ENCODE peak calls at places on chromosome 2, in six cellular contexts. One of them, this sample, is unnamed.

GRCh38 chr2:28390857-28391563 is 1.6 kb upstream of the FOSL2 start:
- DNase-seq in SK-N-SH: peak; percentile 84
- DNase-seq in gastrocnemius medialis: peak; percentile 90
- DNase-seq in heart left ventricle: peak; percentile 89
- DNase-seq in ascending aorta: peak; percentile 50
- DNase-seq in psoas muscle: peak; percentile 95
- DNase-seq in this sample: peak; percentile 96

GRCh38 chr2:11375689-11376027 is 31.2 kb upstream of the ROCK2 start:
- DNase-seq in psoas muscle: no peak
- DNase-seq in ascending aorta: no peak
- DNase-seq in gastrocnemius medialis: no peak
- DNase-seq in SK-N-SH: no peak
- DNase-seq in heart left ventricle: no peak
- DNase-seq in this sample: no peak

GRCh38 chr2:202335791-202336467 is 40.2 kb upstream of the BMPR2 start:
- DNase-seq in gastrocnemius medialis: no peak
- DNase-seq in heart left ventricle: no peak
- DNase-seq in psoas muscle: no peak
- DNase-seq in ascending aorta: no peak
- DNase-seq in SK-N-SH: no peak
- DNase-seq in this sample: no peak

GRCh38 chr2:225177098-225177497 is 134.8 kb upstream of the DOCK10 start:
- DNase-seq in heart left ventricle: no peak
- DNase-seq in gastrocnemius medialis: no peak
- DNase-seq in psoas muscle: no peak
- DNase-seq in SK-N-SH: no peak
- DNase-seq in ascending aorta: no peak
- DNase-seq in this sample: no peak

GRCh38 chr2:108266218-108266617 is 22.5 kb upstream of the SULT1C2 start:
- DNase-seq in psoas muscle: no peak
- DNase-seq in ascending aorta: no peak
- DNase-seq in heart left ventricle: no peak
- DNase-seq in gastrocnemius medialis: no peak
- DNase-seq in SK-N-SH: no peak
- DNase-seq in this sample: no peak

GRCh38 chr2:195756218-195756941 is 99.4 kb downstream of the SLC39A10 start:
- DNase-seq in gastrocnemius medialis: no peak
- DNase-seq in ascending aorta: no peak
- DNase-seq in SK-N-SH: no peak
- DNase-seq in psoas muscle: no peak
- DNase-seq in heart left ventricle: no peak
- DNase-seq in this sample: no peak

GRCh38 chr2:40625849-40626248 is 174.0 kb upstream of the SLC8A1 start:
- DNase-seq in SK-N-SH: no peak
- DNase-seq in psoas muscle: no peak
- DNase-seq in ascending aorta: no peak
- DNase-seq in heart left ventricle: no peak
- DNase-seq in gastrocnemius medialis: no peak
- DNase-seq in this sample: no peak

GRCh38 chr2:102057502-102058292 is 65.9 kb downstream of the IL1R2 start:
- DNase-seq in heart left ventricle: peak; percentile 63
- DNase-seq in SK-N-SH: no peak
- DNase-seq in gastrocnemius medialis: no peak
- DNase-seq in psoas muscle: no peak
- DNase-seq in ascending aorta: no peak
- DNase-seq in this sample: no peak

GRCh38 chr2:6053711-6054393 is 361.7 kb downstream of the SOX11 start:
- DNase-seq in ascending aorta: no peak
- DNase-seq in psoas muscle: no peak
- DNase-seq in SK-N-SH: no peak
- DNase-seq in gastrocnemius medialis: no peak
- DNase-seq in heart left ventricle: no peak
- DNase-seq in this sample: no peak

GRCh38 chr2:9667826-9668225 is 37.0 kb upstream of the YWHAQ start:
- DNase-seq in psoas muscle: no peak
- DNase-seq in SK-N-SH: no peak
- DNase-seq in heart left ventricle: no peak
- DNase-seq in ascending aorta: no peak
- DNase-seq in gastrocnemius medialis: no peak
- DNase-seq in this sample: no peak

GRCh38 chr2:203418271-203418670 is 90.1 kb downstream of the ABI2 start:
- DNase-seq in heart left ventricle: no peak
- DNase-seq in psoas muscle: no peak
- DNase-seq in gastrocnemius medialis: no peak
- DNase-seq in SK-N-SH: no peak
- DNase-seq in ascending aorta: no peak
- DNase-seq in this sample: no peak

GRCh38 chr2:55176094-55176415 is 56.0 kb downstream of the CLHC1 start:
- DNase-seq in gastrocnemius medialis: no peak
- DNase-seq in heart left ventricle: no peak
- DNase-seq in ascending aorta: no peak
- DNase-seq in SK-N-SH: no peak
- DNase-seq in psoas muscle: no peak
- DNase-seq in this sample: no peak

GRCh38 chr2:190882327-190882766 is 1.7 kb downstream of the GLS start:
- DNase-seq in psoas muscle: no peak
- DNase-seq in ascending aorta: no peak
- DNase-seq in heart left ventricle: no peak
- DNase-seq in SK-N-SH: no peak
- DNase-seq in gastrocnemius medialis: no peak
- DNase-seq in this sample: no peak

GRCh38 chr2:232534940-232535735 is 4.4 kb upstream of the CHRNG start:
- DNase-seq in psoas muscle: peak; percentile 49
- DNase-seq in heart left ventricle: no peak
- DNase-seq in ascending aorta: no peak
- DNase-seq in SK-N-SH: no peak
- DNase-seq in gastrocnemius medialis: no peak
- DNase-seq in this sample: peak; percentile 56

GRCh38 chr2:190698895-190699294 is 50.0 kb downstream of the NAB1 start:
- DNase-seq in heart left ventricle: no peak
- DNase-seq in gastrocnemius medialis: no peak
- DNase-seq in SK-N-SH: no peak
- DNase-seq in psoas muscle: no peak
- DNase-seq in ascending aorta: no peak
- DNase-seq in this sample: no peak

GRCh38 chr2:127143851-127144782 is 37.2 kb upstream of the BIN1 start:
- DNase-seq in heart left ventricle: no peak
- DNase-seq in psoas muscle: no peak
- DNase-seq in gastrocnemius medialis: no peak
- DNase-seq in SK-N-SH: no peak
- DNase-seq in ascending aorta: no peak
- DNase-seq in this sample: no peak

GRCh38 chr2:241063093-241063551 is 39.0 kb downstream of the MTERF4 start:
- DNase-seq in heart left ventricle: no peak
- DNase-seq in ascending aorta: no peak
- DNase-seq in gastrocnemius medialis: no peak
- DNase-seq in psoas muscle: peak; percentile 52
- DNase-seq in SK-N-SH: peak; percentile 24
- DNase-seq in this sample: peak; percentile 53

GRCh38 chr2:150474326-150475074 is 13.0 kb downstream of the RND3 start:
- DNase-seq in gastrocnemius medialis: no peak
- DNase-seq in SK-N-SH: no peak
- DNase-seq in heart left ventricle: no peak
- DNase-seq in ascending aorta: no peak
- DNase-seq in psoas muscle: no peak
- DNase-seq in this sample: no peak

GRCh38 chr2:186783254-186783653 is 65.7 kb downstream of the ZSWIM2 start:
- DNase-seq in ascending aorta: no peak
- DNase-seq in gastrocnemius medialis: no peak
- DNase-seq in SK-N-SH: no peak
- DNase-seq in psoas muscle: no peak
- DNase-seq in heart left ventricle: no peak
- DNase-seq in this sample: no peak

GRCh38 chr2:186784930-186785329 is 64.0 kb downstream of the ZSWIM2 start:
- DNase-seq in ascending aorta: no peak
- DNase-seq in psoas muscle: no peak
- DNase-seq in heart left ventricle: no peak
- DNase-seq in gastrocnemius medialis: no peak
- DNase-seq in SK-N-SH: no peak
- DNase-seq in this sample: no peak

DNA sequence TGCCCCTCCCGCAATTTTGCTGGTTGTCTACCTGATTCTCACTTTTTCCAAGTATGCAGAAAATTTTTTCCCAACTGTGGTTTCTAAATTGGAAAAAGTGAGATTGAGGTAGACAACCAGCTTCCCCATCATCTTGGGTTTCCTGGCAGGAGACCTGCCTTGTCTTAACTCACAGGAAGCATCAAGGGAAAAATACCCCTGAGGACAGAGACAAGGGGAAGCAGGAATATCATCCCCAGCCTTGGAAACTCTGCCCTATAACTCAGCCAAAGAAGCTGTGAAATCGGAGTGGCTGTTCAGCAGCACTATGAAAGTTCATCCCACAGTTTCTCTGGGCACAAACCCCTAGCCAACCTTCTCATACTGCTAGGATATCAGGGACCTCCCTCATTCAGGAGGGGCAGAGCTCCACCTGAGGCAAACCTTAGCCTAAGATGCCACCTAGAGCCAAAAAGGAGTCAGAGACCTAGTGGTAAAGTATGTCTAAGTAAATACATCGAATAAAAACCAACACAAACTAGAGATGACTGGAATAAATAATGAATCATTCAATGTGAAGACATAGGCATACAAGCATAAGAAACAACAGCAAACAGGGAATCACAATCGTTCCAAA is 68.2 kb downstream of the ZSWIM2 start:
- DNase-seq in gastrocnemius medialis: no peak
- DNase-seq in ascending aorta: no peak
- DNase-seq in SK-N-SH: peak; percentile 3
- DNase-seq in heart left ventricle: no peak
- DNase-seq in psoas muscle: no peak
- DNase-seq in this sample: no peak
- TF ChIP-seq CTCF in gastrocnemius medialis: no peak
- TF ChIP-seq CTCF in ascending aorta: no peak
- TF ChIP-seq CTCF in SK-N-SH: peak; percentile 23
- TF ChIP-seq CTCF in heart left ventricle: no peak
- TF ChIP-seq CTCF in psoas muscle: no peak
- TF ChIP-seq CTCF in this sample: no peak

DNA sequence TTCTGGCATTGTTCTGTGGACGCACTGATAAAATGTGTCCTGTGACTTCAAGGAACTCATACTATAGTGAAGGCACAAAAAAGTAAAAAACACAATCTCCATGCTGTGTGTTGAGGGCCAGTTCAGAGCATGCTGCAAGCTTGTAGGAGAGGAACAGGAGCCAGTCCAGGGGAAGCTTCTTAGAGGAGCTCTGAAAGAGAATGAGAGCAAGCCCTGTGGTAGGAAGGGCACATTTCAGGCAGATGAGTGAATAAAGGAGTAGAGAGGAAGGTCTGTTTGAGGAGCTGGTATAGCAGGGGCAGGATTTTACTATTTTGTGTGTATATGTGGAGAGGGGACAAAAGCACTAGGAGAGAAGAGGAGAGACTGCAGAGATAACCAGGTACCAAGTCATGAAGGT is 478.3 kb downstream of the ZEB2 start:
- DNase-seq in gastrocnemius medialis: no peak
- DNase-seq in ascending aorta: no peak
- DNase-seq in heart left ventricle: no peak
- DNase-seq in SK-N-SH: no peak
- DNase-seq in psoas muscle: no peak
- DNase-seq in this sample: no peak
- H3K27ac ChIP-seq in gastrocnemius medialis: no peak overlapping the region
- H3K27ac ChIP-seq in ascending aorta: no peak overlapping the region
- H3K27ac ChIP-seq in heart left ventricle: no peak overlapping the region
- H3K27ac ChIP-seq in SK-N-SH: no peak overlapping the region
- H3K27ac ChIP-seq in psoas muscle: no peak overlapping the region
- H3K27ac ChIP-seq in this sample: no peak overlapping the region

GRCh38 chr2:100242416-100242815 is 79.9 kb downstream of the LONRF2 start:
- DNase-seq in gastrocnemius medialis: no peak
- DNase-seq in SK-N-SH: no peak
- DNase-seq in psoas muscle: no peak
- DNase-seq in heart left ventricle: no peak
- DNase-seq in ascending aorta: no peak
- DNase-seq in this sample: no peak

GRCh38 chr2:100244881-100245605 is 77.3 kb downstream of the LONRF2 start:
- DNase-seq in psoas muscle: no peak
- DNase-seq in gastrocnemius medialis: no peak
- DNase-seq in SK-N-SH: no peak
- DNase-seq in heart left ventricle: no peak
- DNase-seq in ascending aorta: no peak
- DNase-seq in this sample: no peak

GRCh38 chr2:100242891-100243670 is 79.2 kb downstream of the LONRF2 start:
- DNase-seq in psoas muscle: peak; percentile 78
- DNase-seq in ascending aorta: no peak
- DNase-seq in heart left ventricle: peak; percentile 84
- DNase-seq in SK-N-SH: peak; percentile 83
- DNase-seq in gastrocnemius medialis: no peak
- DNase-seq in this sample: peak; percentile 84

GRCh38 chr2:100245681-100246080 is 76.6 kb downstream of the LONRF2 start:
- DNase-seq in ascending aorta: no peak
- DNase-seq in SK-N-SH: no peak
- DNase-seq in psoas muscle: no peak
- DNase-seq in gastrocnemius medialis: no peak
- DNase-seq in heart left ventricle: no peak
- DNase-seq in this sample: no peak

DNA sequence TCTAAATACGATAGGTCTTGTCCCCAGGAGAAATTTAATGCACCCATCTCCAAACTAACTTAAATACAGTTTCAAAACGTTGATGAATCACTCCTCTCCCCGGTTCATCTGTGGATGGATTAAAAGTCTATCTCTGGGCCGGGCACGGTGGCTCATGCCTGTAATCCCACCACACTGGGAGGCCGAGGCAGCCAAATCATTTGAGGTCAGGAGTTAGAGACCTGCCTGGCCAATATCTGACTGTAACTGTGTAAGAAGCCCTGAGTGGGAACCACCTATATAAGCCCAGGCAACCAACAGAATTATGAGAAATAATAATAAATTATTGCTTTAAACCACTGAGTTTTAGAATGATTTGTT is 78.7 kb downstream of the LONRF2 start:
- DNase-seq in psoas muscle: no peak
- DNase-seq in heart left ventricle: no peak
- DNase-seq in ascending aorta: no peak
- DNase-seq in gastrocnemius medialis: no peak
- DNase-seq in SK-N-SH: no peak
- DNase-seq in this sample: no peak
- H3K4me3 ChIP-seq in psoas muscle: no peak overlapping the region
- H3K4me3 ChIP-seq in heart left ventricle: no peak overlapping the region
- H3K4me3 ChIP-seq in ascending aorta: no peak overlapping the region
- H3K4me3 ChIP-seq in gastrocnemius medialis: no peak overlapping the region
- H3K4me3 ChIP-seq in SK-N-SH: no peak overlapping the region
- H3K4me3 ChIP-seq in this sample: no peak overlapping the region

DNA sequence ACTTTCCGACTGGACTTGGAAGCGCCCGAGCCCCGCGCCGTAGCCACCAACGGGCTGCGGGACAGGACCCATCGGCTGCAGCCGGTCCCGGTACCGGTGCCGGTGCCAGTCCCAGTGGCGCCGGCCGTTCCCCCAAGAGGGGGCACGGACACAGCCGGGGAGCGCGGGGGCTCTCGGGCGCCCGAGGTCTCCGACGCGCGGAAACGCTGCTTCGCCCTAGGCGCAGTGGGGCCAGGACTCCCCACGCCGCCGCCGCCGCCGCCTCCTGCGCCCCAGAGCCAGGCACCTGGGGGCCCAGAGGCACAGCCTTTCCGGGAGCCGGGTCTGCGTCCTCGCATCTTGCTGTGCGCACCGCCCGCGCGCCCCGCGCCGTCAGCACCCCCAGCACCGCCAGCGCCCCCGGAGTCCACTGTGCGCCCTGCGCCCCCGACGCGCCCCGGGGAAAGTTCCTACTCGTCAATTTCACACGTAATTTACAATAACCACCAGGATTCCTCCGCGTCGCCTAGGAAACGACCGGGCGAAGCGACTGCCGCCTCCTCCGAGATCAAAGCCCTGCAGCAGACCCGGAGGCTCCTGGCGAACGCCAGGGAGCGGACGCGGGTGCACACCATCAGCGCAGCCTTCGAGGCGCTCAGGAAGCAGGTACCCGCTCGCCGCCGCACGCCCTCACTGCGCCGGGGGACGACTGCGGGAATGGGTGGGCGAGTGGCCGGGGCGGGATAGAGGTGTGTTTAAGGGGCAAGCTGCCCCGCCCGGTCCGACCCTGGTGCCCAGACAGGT is 713 bp downstream of the ATOH8 start:
- DNase-seq in SK-N-SH: peak; percentile 77
- DNase-seq in gastrocnemius medialis: no peak
- DNase-seq in ascending aorta: no peak
- DNase-seq in heart left ventricle: no peak
- DNase-seq in psoas muscle: peak; percentile 71
- DNase-seq in this sample: no peak
- TF ChIP-seq CTCF in SK-N-SH: peak; percentile 26
- TF ChIP-seq CTCF in gastrocnemius medialis: no peak
- TF ChIP-seq CTCF in ascending aorta: peak; percentile 19
- TF ChIP-seq CTCF in heart left ventricle: no peak
- TF ChIP-seq CTCF in psoas muscle: peak; percentile 15
- TF ChIP-seq CTCF in this sample: peak; percentile 19